ENCODE peak calls at places on chromosome 21, in five cellular contexts. Z is mesothelial cell of epicardium; C is stimulated activated CD4-positive, alpha-beta T cell treated with anti-CD3 and anti-CD28 coated beads, Interleukin-4, amount 100 ng/mL, for 48 hours; U is stimulated activated CD8-positive, alpha-beta memory T cell treated with anti-CD3 and anti-CD28 coated beads, Interleukin-15, amount 100 ng/mL, for 1 hour; V is GM23338. A is an unnamed sample.

GRCh38 chr21:25710550-25710949 is 24.2 kb downstream of the ATP5PF start:
- DNase-seq in Z (no peak), C (no peak), U (no peak), V (no peak), A (no peak)

GRCh38 chr21:45313682-45314081 is 26.0 kb upstream of the POFUT2 start:
- DNase-seq in Z (no peak), C (no peak), U (no peak), V (no peak), A (no peak)

GRCh38 chr21:35473496-35473895 is 424.4 kb upstream of the RUNX1 start:
- DNase-seq in Z (no peak), C (no peak), U (no peak), V (no peak), A (no peak)

GRCh38 chr21:41368361-41369104 is 6.7 kb downstream of the MX2 start:
- DNase-seq in Z (no peak), C (no peak), U (no peak), V (no peak), A (no peak)

GRCh38 chr21:35909456-35910178 is 150.7 kb downstream of the SETD4 start:
- DNase-seq in Z (no peak), C (no peak), U (no peak), V (peak), A (no peak)

GRCh38 chr21:20388400-20388799 is 609.8 kb upstream of the NCAM2 start:
- DNase-seq in Z (no peak), C (no peak), U (no peak), V (peak), A (peak)

GRCh38 chr21:31316488-31317169 is 27.4 kb downstream of the TIAM1 start:
- DNase-seq in Z (no peak), C (no peak), U (no peak), V (no peak), A (no peak)

GRCh38 chr21:42454791-42455190 is 41.2 kb downstream of the RSPH1 start:
- DNase-seq in Z (no peak), C (no peak), U (no peak), V (no peak), A (no peak)

GRCh38 chr21:25307489-25307888 is 299.8 kb downstream of the MRPL39 start:
- DNase-seq in Z (no peak), C (no peak), U (no peak), V (no peak), A (no peak)

GRCh38 chr21:25281134-25281533 is 326.1 kb downstream of the MRPL39 start:
- DNase-seq in Z (no peak), C (no peak), U (no peak), V (no peak), A (no peak)

GRCh38 chr21:25428537-25428936 is 178.7 kb downstream of the MRPL39 start:
- DNase-seq in Z (no peak), C (no peak), U (no peak), V (no peak), A (no peak)

GRCh38 chr21:46111193-46111571 is 13.3 kb downstream of the COL6A2 start:
- DNase-seq in Z (no peak), C (no peak), U (no peak), V (no peak), A (no peak)

A was measured in WTC11.